ENCODE peak calls at places on chromosomes 13 and 19, in six cellular contexts. P, B, X, U, W and F are unnamed samples.

GRCh38 chr19:10289836-10290438 is at the start of gene ICAM5:
- DNase-seq in P (no peak), B (no peak), X (no peak), U (peak; percentile 65), W (no peak), F (no peak)

GRCh38 chr19:3066482-3067049 is 4.3 kb upstream of the TLE5 start:
- DNase-seq in P (no peak), B (no peak), X (no peak), U (no peak), W (no peak), F (no peak)

GRCh38 chr19:32291876-32292275 is 53.5 kb upstream of the ZNF507 start:
- DNase-seq in P (no peak), B (no peak), X (no peak), U (no peak), W (no peak), F (no peak)

GRCh38 chr13:79593611-79594275 is 112.8 kb downstream of the NDFIP2 start:
- DNase-seq in P (no peak), B (no peak), X (no peak), U (peak; percentile 49), W (no peak), F (no peak)

GRCh38 chr13:97911311-97912138 is 42.0 kb upstream of the IPO5 start:
- DNase-seq in P (no peak), B (no peak), X (peak; percentile 39), U (peak; percentile 24), W (no peak), F (no peak)

GRCh38 chr19:58336820-58337219 is 10.0 kb downstream of the ZSCAN22 start:
- DNase-seq in P (no peak), B (no peak), X (no peak), U (no peak), W (no peak), F (no peak)

GRCh38 chr13:33017410-33017929 is 1.2 kb downstream of the KL start:
- DNase-seq in P (peak; percentile 48), B (peak; percentile 6), X (peak; percentile 54), U (no peak), W (no peak), F (no peak)

GRCh38 chr13:73913043-73913740 is 221.0 kb downstream of the KLF12 start:
- DNase-seq in P (no peak), B (no peak), X (no peak), U (peak; percentile 26), W (no peak), F (no peak)

GRCh38 chr19:22199171-22199570 is 2.4 kb upstream of the ZNF676 start:
- DNase-seq in P (no peak), B (no peak), X (no peak), U (no peak), W (no peak), F (no peak)

GRCh38 chr13:76825415-76825814 is 60.8 kb downstream of the KCTD12 start:
- DNase-seq in P (no peak), B (no peak), X (no peak), U (peak; percentile 23), W (no peak), F (no peak)

GRCh38 chr19:21022996-21023395 is 2.5 kb downstream of the ZNF430 start:
- DNase-seq in P (no peak), B (no peak), X (no peak), U (peak; percentile 73), W (peak; percentile 14), F (no peak)

GRCh38 chr19:21023901-21024300 is 3.4 kb downstream of the ZNF430 start:
- DNase-seq in P (no peak), B (no peak), X (no peak), U (peak; percentile 56), W (no peak), F (no peak)

DNA sequence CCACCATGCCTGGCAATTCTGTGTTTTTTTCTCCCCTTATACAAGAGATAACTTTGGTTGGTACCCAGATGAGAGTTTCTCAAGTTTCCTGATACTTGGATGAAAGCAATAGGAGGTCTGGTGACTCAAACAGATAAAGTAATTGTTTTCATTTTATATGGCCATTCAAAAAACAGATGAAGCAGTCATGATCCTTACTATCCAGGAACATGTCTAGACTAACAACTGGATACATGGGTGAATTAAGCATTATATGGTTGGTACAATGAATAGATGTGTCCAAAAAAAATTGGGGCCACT is 8.5 kb downstream of the ZNF430 start:
- DNase-seq in P (no peak), B (no peak), X (no peak), U (no peak), W (no peak), F (no peak)
- H3K36me3 ChIP-seq in P (peaks cover 34% of the 10 kb centered on the region), B (peaks cover 57% of the 10 kb centered on the region), X (peaks cover 5% of the 10 kb centered on the region), U (peaks cover 61% of the 10 kb centered on the region), W (peaks cover 4% of the 10 kb centered on the region), F (peaks cover 7% of the 10 kb centered on the region)

DNA sequence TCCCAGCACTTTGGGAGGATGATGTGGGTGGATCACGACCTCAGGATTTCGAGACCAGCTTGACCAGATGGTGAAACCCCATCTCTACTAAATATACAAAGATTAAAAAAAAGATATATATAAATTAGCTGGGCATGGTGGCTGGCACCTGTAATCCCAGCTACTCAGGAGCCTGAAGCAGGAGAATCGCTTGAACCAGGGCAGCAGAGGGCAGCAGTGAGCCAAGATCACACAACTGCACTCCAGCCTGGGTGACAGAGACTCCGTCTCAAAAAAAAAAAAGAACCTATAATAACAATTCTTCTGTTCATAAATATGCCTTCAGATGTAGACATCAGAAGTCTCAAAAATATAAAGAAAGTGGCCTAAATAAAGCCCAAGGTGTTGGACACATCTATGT is 7.6 kb downstream of the ZNF737 start:
- DNase-seq in P (no peak), B (no peak), X (no peak), U (no peak), W (no peak), F (no peak)
- H3K36me3 ChIP-seq in P (peaks cover 70% of the 10 kb centered on the region), B (peaks cover 84% of the 10 kb centered on the region), X (peaks cover 32% of the 10 kb centered on the region), U (peaks cover 22% of the 10 kb centered on the region), W (peaks cover 9% of the 10 kb centered on the region), F (peaks cover 15% of the 10 kb centered on the region)

GRCh38 chr13:30362005-30362788 is 54.8 kb upstream of the KATNAL1 start:
- DNase-seq in P (no peak), B (no peak), X (no peak), U (no peak), W (no peak), F (no peak)

GRCh38 chr13:30364133-30364532 is 56.8 kb upstream of the KATNAL1 start:
- DNase-seq in P (no peak), B (no peak), X (no peak), U (no peak), W (no peak), F (no peak)

GRCh38 chr13:30363725-30364124 is 56.4 kb upstream of the KATNAL1 start:
- DNase-seq in P (no peak), B (no peak), X (no peak), U (no peak), W (no peak), F (no peak)

GRCh38 chr13:30364876-30365275 is 57.4 kb upstream of the UBE2L5 start:
- DNase-seq in P (no peak), B (no peak), X (no peak), U (peak; percentile 37), W (no peak), F (no peak)

DNA sequence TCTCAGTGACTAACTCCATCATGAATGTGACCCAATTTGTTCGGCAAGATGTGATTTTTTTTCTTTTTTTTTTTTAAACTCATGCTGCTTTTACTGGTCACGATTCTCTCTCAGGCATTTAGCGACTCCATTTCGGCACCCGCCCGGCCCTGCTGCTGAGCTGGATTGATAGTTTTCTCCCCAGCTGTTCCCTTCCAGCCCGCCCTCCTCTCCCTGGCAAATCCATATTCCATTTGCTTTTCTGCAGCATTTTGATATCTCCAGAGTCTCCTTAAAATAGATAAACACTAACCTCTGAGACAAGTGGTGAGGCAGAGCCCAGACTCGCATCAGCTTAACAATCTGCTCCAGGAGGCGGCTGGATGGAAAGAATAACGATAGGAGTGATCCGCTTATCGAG is 55.5 kb upstream of the KATNAL1 start:
- DNase-seq in P (peak; percentile 33), B (no peak), X (no peak), U (no peak), W (no peak), F (no peak)
- H3K36me3 ChIP-seq in P (no peaks in the 10 kb centered on the region), B (no peaks in the 10 kb centered on the region), X (no peaks in the 10 kb centered on the region), U (no peaks in the 10 kb centered on the region), W (no peaks in the 10 kb centered on the region), F (no peaks in the 10 kb centered on the region)

DNA sequence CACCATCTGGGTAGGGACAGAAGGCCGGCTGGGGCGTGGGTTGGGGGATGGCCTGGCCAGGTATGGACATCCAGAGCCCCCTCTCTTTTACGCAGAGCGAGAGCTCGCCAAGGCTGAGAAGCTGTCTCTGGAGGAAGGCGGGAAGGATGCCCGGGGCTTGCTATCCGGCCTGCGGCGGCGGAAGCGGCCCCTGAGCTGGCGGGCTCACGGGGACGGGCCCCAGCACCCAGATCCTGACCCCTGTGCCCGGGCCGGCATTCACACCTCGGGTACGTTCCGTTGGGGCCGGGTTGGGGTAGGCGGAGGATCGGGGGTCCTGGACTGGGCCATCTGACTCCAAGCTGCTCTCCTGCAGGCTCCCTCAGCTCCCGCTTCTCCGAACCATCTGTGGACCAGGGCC is 8.7 kb upstream of the SCN1B start:
- DNase-seq in P (no peak), B (no peak), X (no peak), U (no peak), W (no peak), F (no peak)
- H3K36me3 ChIP-seq in P (peaks cover 94% of the 10 kb centered on the region), B (peaks cover 99% of the 10 kb centered on the region), X (no peaks in the 10 kb centered on the region), U (peaks cover 80% of the 10 kb centered on the region), W (peaks cover 87% of the 10 kb centered on the region), F (peaks cover 92% of the 10 kb centered on the region)

GRCh38 chr13:91493442-91493841 is 95.0 kb downstream of the GPC5 start:
- DNase-seq in P (no peak), B (no peak), X (no peak), U (no peak), W (no peak), F (no peak)

GRCh38 chr13:91491980-91492379 is 93.6 kb downstream of the GPC5 start:
- DNase-seq in P (no peak), B (no peak), X (no peak), U (no peak), W (no peak), F (no peak)
- H3K36me3 ChIP-seq in P (no peaks in the 10 kb centered on the region), B (no peaks in the 10 kb centered on the region), X (no peaks in the 10 kb centered on the region), U (no peaks in the 10 kb centered on the region), W (no peaks in the 10 kb centered on the region), F (no peaks in the 10 kb centered on the region)

GRCh38 chr13:98959299-98959698 is 18.6 kb downstream of the DOCK9 start:
- DNase-seq in P (no peak), B (no peak), X (no peak), U (no peak), W (no peak), F (no peak)

GRCh38 chr13:98960331-98961203 is 17.3 kb downstream of the DOCK9 start:
- DNase-seq in P (no peak), B (no peak), X (no peak), U (no peak), W (no peak), F (no peak)

GRCh38 chr13:98958443-98958794 is 19.4 kb downstream of the DOCK9 start:
- DNase-seq in P (no peak), B (no peak), X (no peak), U (no peak), W (no peak), F (no peak)

GRCh38 chr13:98961204-98962105 is 16.4 kb downstream of the DOCK9 start:
- DNase-seq in P (no peak), B (no peak), X (no peak), U (no peak), W (no peak), F (no peak)

GRCh38 chr13:98959775-98960325 is 18.0 kb downstream of the DOCK9 start:
- DNase-seq in P (no peak), B (no peak), X (peak; percentile 15), U (no peak), W (no peak), F (no peak)
- H3K36me3 ChIP-seq in P (no peaks in the 10 kb centered on the region), B (peaks cover 6% of the 10 kb centered on the region), X (no peaks in the 10 kb centered on the region), U (no peaks in the 10 kb centered on the region), W (no peaks in the 10 kb centered on the region), F (no peaks in the 10 kb centered on the region)